ENCODE peak calls at places on chromosomes 1 and 21, in seven cellular contexts. D, R, O, E, U, B and W are unnamed samples.

GRCh38 chr1:45926302-45926701 is 122.9 kb downstream of the MAST2 start:
- DNase-seq in E (no peak), U (no peak), D (no peak), O (no peak), B (no peak), R (no peak), W (no peak)

GRCh38 chr21:36156815-36157670 is at the start of gene DOP1B:
- DNase-seq in E (no peak), R (peak), O (peak), U (no peak), B (no peak), D (no peak), W (no peak)

GRCh38 chr1:156385534-156386031 is 16.6 kb downstream of the RHBG start:
- DNase-seq in O (peak), E (peak), D (peak), B (peak), R (peak), U (peak), W (peak)

GRCh38 chr1:246428542-246429308 is 78.4 kb downstream of the SMYD3 start:
- DNase-seq in U (no peak), O (no peak), E (peak), B (peak), D (no peak), R (no peak), W (peak)

GRCh38 chr1:44962729-44963128 is 23.7 kb downstream of the EIF2B3 start:
- DNase-seq in U (no peak), D (no peak), O (no peak), R (no peak), B (no peak), E (no peak), W (no peak)

GRCh38 chr1:207747627-207748492 is 4.0 kb upstream of the CD46 start:
- DNase-seq in B (no peak), U (no peak), O (peak), D (no peak), E (no peak), R (no peak), W (no peak)

GRCh38 chr1:11279152-11279551 is 6.2 kb downstream of the UBIAD1 start:
- DNase-seq in D (no peak), E (no peak), U (no peak), B (no peak), O (no peak), R (no peak), W (no peak)

GRCh38 chr1:216600730-216601426 is 122.4 kb downstream of the ESRRG start:
- DNase-seq in B (peak), O (no peak), R (peak), D (peak), U (peak), E (peak), W (peak)

GRCh38 chr1:18794561-18794960 is 64.9 kb downstream of the TAS1R2 start:
- DNase-seq in U (no peak), E (no peak), D (no peak), O (no peak), B (no peak), R (no peak), W (peak)

GRCh38 chr21:31874817-31875216 is 2.0 kb downstream of the HUNK start:
- DNase-seq in D (no peak), E (no peak), R (no peak), U (no peak), O (no peak), B (no peak), W (no peak)

GRCh38 chr1:44941424-44942324 is 44.7 kb downstream of the EIF2B3 start:
- DNase-seq in D (no peak), R (no peak), B (no peak), U (no peak), O (no peak), E (no peak), W (no peak)

GRCh38 chr1:178938959-178939317 is 68.1 kb upstream of the ANGPTL1 start:
- DNase-seq in U (peak), E (peak), R (no peak), O (no peak), B (peak), D (peak), W (no peak)
- H3K4me3 ChIP-seq in U (no peak), E (no peak), R (no peak), O (no peak), B (peak), D (peak), W (no peak)

GRCh38 chr1:165688046-165688445 is 10.3 kb downstream of the ALDH9A1 start:
- DNase-seq in E (no peak), D (no peak), R (no peak), O (no peak), B (no peak), U (no peak), W (no peak)

GRCh38 chr1:165686971-165687433 is 11.4 kb downstream of the ALDH9A1 start:
- DNase-seq in B (no peak), U (no peak), E (no peak), D (no peak), R (no peak), O (no peak), W (peak)

GRCh38 chr1:165683848-165684485 is 14.4 kb downstream of the ALDH9A1 start:
- DNase-seq in U (no peak), R (no peak), B (no peak), E (no peak), D (no peak), O (no peak), W (no peak)

DNA sequence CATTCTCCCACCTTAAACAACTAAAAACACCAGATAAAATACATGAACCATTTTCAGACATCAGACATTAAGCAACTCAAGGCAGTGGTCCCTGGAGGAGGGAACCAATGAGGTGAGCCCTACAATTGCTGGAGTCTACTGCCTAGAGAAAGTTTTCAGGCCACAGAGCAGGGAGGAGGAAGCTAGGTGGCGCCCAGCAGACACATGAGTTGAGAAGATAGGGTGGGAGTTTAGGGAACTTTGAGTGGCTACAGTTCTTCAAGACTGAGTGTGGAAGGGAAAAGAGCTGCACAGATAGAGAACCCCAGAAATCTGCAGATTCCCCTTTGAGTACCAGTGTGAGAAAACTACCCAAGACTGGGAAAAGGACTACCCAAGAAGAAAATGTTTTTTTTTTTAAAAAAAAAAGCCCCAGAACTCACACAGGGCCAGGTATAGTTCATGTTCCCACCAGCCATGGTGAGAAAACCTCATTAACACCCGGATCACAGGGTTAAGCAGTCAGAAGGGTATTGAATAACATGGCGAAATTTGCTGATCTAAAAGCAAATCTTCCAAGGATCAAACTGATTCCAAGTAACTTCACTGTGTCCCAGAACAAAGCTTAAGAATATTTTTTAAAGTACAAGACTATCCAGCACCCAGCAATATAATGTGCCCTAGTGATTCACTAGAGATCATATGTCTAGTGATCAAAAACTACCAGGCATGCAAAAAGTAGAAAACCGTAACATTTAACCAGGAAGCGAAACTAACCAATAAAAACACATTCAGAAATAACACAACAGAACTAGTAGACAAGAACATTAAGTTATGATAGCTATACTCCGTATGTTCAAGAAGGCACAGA is 12.0 kb downstream of the ALDH9A1 start:
- DNase-seq in D (no peak), U (no peak), B (no peak), R (no peak), O (peak), E (no peak), W (peak)
- TF ChIP-seq CTCF in D (no peak), U (peak), B (no peak), R (no peak), O (peak), E (peak), W (no peak)

GRCh38 chr1:178727014-178727895 is 2.2 kb downstream of the RALGPS2 start:
- DNase-seq in O (peak), R (no peak), B (peak), D (no peak), E (peak), U (no peak), W (no peak)
- H3K4me3 ChIP-seq in O (peak), R (peak), B (peak), D (peak), E (no peak), U (no peak), W (no peak)

GRCh38 chr1:38044224-38045215 is 2.1 kb downstream of the POU3F1 start:
- DNase-seq in O (no peak), U (no peak), D (no peak), R (no peak), E (no peak), B (no peak), W (no peak)

GRCh38 chr1:38046333-38046883 is at the start of gene POU3F1:
- DNase-seq in B (no peak), U (no peak), E (no peak), O (no peak), R (no peak), D (no peak), W (no peak)

GRCh38 chr1:38045431-38046332 is 911 bp downstream of the POU3F1 start:
- DNase-seq in O (no peak), R (no peak), E (no peak), U (no peak), D (peak), B (no peak), W (no peak)

GRCh38 chr1:38047603-38048146 is 1.1 kb upstream of the POU3F1 start:
- DNase-seq in O (no peak), E (peak), D (no peak), R (no peak), B (peak), U (no peak), W (no peak)

GRCh38 chr1:38046884-38047602 is 450 bp upstream of the POU3F1 start:
- DNase-seq in R (peak), U (peak), E (peak), B (peak), O (peak), D (peak), W (peak)
- TF ChIP-seq CTCF in R (no peak), U (peak), E (no peak), B (no peak), O (no peak), D (no peak), W (no peak)

GRCh38 chr1:61240878-61241277 is 158.5 kb downstream of the NFIA start:
- DNase-seq in U (no peak), B (no peak), D (no peak), R (no peak), E (no peak), O (no peak), W (no peak)

GRCh38 chr1:61244114-61244513 is 161.8 kb downstream of the NFIA start:
- DNase-seq in B (peak), E (peak), R (no peak), U (no peak), D (no peak), O (no peak), W (no peak)

GRCh38 chr1:61238371-61238689 is 156.0 kb downstream of the NFIA start:
- DNase-seq in E (no peak), B (no peak), R (no peak), O (no peak), U (no peak), D (no peak), W (no peak)

GRCh38 chr1:61241864-61242472 is 159.6 kb downstream of the NFIA start:
- DNase-seq in D (no peak), R (no peak), B (no peak), E (no peak), O (no peak), U (no peak), W (no peak)

GRCh38 chr1:61241411-61241838 is 159.1 kb downstream of the NFIA start:
- DNase-seq in R (no peak), B (peak), D (peak), U (peak), O (no peak), E (peak), W (no peak)
- H3K4me3 ChIP-seq in R (peak), B (no peak), D (peak), U (peak), O (no peak), E (no peak), W (no peak)

GRCh38 chr1:221725683-221726330 is 16.1 kb downstream of the DUSP10 start:
- DNase-seq in E (peak), O (no peak), U (no peak), R (no peak), D (no peak), B (peak), W (no peak)

GRCh38 chr1:221722254-221723017 is 19.5 kb downstream of the DUSP10 start:
- DNase-seq in O (no peak), R (no peak), U (no peak), D (no peak), E (no peak), B (no peak), W (no peak)

GRCh38 chr1:221724931-221725605 is 16.8 kb downstream of the DUSP10 start:
- DNase-seq in B (peak), E (peak), D (peak), O (no peak), U (peak), R (no peak), W (no peak)

GRCh38 chr1:221723918-221724263 is 18.0 kb downstream of the DUSP10 start:
- DNase-seq in O (no peak), B (no peak), R (no peak), U (no peak), D (no peak), E (peak), W (no peak)

DNA sequence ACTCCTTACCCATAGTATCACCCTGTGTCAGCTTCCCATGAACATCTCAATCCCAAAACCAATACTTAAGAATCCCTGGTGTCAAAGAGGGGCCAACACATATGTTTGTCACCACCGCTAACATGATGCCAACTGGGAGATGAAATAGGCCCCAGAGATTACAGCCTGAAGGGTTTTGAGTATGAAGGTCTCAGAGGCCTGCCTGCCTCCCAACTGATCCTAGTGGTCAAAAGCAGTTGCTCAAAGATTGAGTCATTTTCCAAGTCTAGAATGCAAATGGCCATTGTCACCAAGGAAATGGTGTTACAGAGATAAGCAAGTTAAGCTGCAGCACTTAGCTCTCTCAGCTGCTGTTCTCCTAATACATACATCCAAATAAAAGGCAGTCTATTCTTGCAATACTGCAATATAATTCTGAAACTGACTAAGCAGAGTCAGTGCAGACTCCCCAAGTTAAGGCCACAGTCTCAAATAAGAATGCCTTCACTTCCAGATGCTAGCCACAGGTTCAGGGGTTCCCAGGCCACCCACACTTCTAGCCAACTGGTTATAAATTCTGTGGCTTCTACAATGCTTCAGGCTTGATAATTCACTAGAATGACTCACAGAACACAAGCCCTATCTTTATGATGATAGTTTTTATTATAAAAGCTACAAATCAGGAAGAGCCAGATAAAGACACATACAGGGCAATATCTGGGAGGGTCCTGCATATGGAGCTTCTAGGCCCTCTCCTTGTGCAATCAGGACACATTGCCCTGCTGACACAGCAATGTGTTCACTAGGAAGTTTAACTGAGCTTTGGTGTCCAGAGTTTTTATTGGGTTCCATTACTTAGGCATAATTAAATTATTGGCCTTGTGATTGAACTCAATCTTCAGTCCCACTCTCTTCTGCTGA is 18.6 kb downstream of the DUSP10 start:
- DNase-seq in U (no peak), B (no peak), D (no peak), R (no peak), O (no peak), E (peak), W (peak)
- TF ChIP-seq CTCF in U (no peak), B (no peak), D (no peak), R (no peak), O (no peak), E (no peak), W (no peak)

DNA sequence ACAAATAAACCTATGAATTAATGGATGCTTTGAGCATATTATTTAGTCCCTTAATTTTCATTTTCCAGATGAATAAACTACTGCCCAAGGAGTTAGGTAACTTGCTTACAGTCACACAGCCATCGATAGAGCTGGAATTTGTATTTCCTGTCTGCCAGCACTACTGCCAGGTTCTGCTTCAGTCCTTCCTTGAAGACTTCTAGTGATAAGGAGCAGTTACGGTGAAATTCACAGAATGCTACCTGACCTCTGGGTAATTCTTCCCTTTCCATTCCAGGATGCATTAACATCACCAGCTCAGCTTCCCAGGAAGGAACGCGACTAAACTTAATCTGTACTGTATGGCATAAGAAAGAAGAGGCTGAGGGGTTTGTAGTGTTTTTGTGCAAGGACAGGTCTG is 11.2 kb downstream of the CD160 start:
- DNase-seq in U (no peak), E (no peak), B (no peak), R (no peak), D (no peak), O (no peak), W (no peak)
- H3K4me3 ChIP-seq in U (no peak), E (no peak), B (no peak), R (no peak), D (no peak), O (no peak), W (no peak)

DNA sequence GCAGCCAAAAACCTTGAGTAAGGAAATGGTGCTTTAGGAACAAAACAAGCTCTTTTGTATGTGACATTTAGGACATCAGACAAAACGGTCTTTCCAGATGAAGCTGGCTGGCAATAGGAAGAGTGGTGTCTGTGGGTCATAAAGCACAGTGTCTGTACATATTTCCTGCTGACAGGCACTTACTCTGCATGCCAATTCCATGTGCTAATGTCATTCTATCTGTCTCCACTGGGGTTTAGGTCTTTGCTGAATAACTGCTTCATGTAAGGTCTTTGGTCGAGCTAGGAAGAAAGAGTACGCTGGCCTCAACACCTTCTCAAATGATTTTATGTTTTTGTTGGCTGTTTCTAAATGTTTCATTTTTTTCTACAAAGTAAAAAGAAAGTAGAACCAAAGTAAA is 163.5 kb downstream of the BRINP2 start:
- DNase-seq in E (peak), B (no peak), D (no peak), R (no peak), U (no peak), O (no peak), W (no peak)
- TF ChIP-seq CTCF in E (peak), B (peak), D (peak), R (no peak), U (peak), O (no peak), W (no peak)

DNA sequence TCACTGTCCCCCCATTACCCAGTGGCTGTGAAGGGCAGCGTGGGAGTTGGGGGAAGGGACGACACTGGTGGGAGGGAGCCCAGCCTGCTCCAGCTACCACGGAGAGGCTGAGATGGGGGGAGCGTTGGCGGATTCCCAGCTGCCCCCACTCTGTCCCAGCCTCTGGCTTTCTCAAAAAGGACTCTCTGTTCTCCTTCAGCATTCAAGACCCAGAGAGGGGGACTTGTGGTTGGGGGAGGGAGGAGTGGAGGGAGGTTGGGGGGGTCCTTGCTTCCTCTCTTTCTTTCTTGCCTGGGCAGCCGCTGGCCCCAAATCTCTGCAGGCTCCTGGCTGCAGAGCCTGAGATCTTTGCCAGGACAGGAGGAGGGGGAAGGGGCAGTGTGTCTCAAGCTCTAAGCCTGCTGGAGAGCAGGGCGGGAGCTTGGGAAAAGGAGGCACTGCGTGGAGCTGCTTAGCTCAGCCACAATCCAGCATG is 2.2 kb downstream of the ATP1A2 start:
- DNase-seq in E (peak), O (no peak), D (peak), R (no peak), U (peak), B (peak), W (no peak)
- H3K4me3 ChIP-seq in E (no peak), O (no peak), D (peak), R (peak), U (peak), B (no peak), W (no peak)